ENCODE peak calls at places on chromosomes 6 and 20, in four cellular contexts. One of them, this sample, is unnamed.
A peak's percentile ranks its signal among the peaks of the same experiment; 100 is the strongest.

GRCh38 chr20:59515013-59515905 is 89.1 kb upstream of the PHACTR3 start:
- DNase-seq in keratinocyte: no peak
- DNase-seq in activated CD4-positive, alpha-beta T cell treated with anti-CD3 and anti-CD28 coated beads for 24 hours: no peak
- DNase-seq in fibroblast of lung: peak; percentile 23
- DNase-seq in this sample: no peak

GRCh38 chr6:42987533-42988451 is 3.4 kb downstream of the PPP2R5D start:
- DNase-seq in keratinocyte: no peak
- DNase-seq in activated CD4-positive, alpha-beta T cell treated with anti-CD3 and anti-CD28 coated beads for 24 hours: no peak
- DNase-seq in fibroblast of lung: no peak
- DNase-seq in this sample: no peak

GRCh38 chr6:156765117-156765516 is 12.1 kb upstream of the ARID1B start:
- DNase-seq in keratinocyte: no peak
- DNase-seq in activated CD4-positive, alpha-beta T cell treated with anti-CD3 and anti-CD28 coated beads for 24 hours: no peak
- DNase-seq in fibroblast of lung: no peak
- DNase-seq in this sample: no peak

GRCh38 chr6:166465671-166466087 is 82.9 kb upstream of the MPC1 start:
- DNase-seq in keratinocyte: no peak
- DNase-seq in activated CD4-positive, alpha-beta T cell treated with anti-CD3 and anti-CD28 coated beads for 24 hours: no peak
- DNase-seq in fibroblast of lung: peak; percentile 53
- DNase-seq in this sample: no peak

GRCh38 chr20:5727018-5727515 is 23.1 kb upstream of the SHLD1 start:
- DNase-seq in keratinocyte: no peak
- DNase-seq in activated CD4-positive, alpha-beta T cell treated with anti-CD3 and anti-CD28 coated beads for 24 hours: no peak
- DNase-seq in fibroblast of lung: no peak
- DNase-seq in this sample: no peak

GRCh38 chr6:14001329-14002012 is 76.7 kb downstream of the RNF182 start:
- DNase-seq in keratinocyte: peak; percentile 93
- DNase-seq in activated CD4-positive, alpha-beta T cell treated with anti-CD3 and anti-CD28 coated beads for 24 hours: no peak
- DNase-seq in fibroblast of lung: peak; percentile 100
- DNase-seq in this sample: no peak

GRCh38 chr20:63457737-63458136 is 14.7 kb downstream of the KCNQ2 start:
- DNase-seq in keratinocyte: peak; percentile 32
- DNase-seq in activated CD4-positive, alpha-beta T cell treated with anti-CD3 and anti-CD28 coated beads for 24 hours: no peak
- DNase-seq in fibroblast of lung: peak; percentile 9
- DNase-seq in this sample: no peak

GRCh38 chr6:157096105-157096504 is 227.2 kb downstream of the TMEM242 start:
- DNase-seq in keratinocyte: no peak
- DNase-seq in activated CD4-positive, alpha-beta T cell treated with anti-CD3 and anti-CD28 coated beads for 24 hours: no peak
- DNase-seq in fibroblast of lung: no peak
- DNase-seq in this sample: no peak

GRCh38 chr20:61949714-61950630 is 115.7 kb downstream of the TAF4 start:
- DNase-seq in keratinocyte: no peak
- DNase-seq in activated CD4-positive, alpha-beta T cell treated with anti-CD3 and anti-CD28 coated beads for 24 hours: no peak
- DNase-seq in fibroblast of lung: no peak
- DNase-seq in this sample: no peak

GRCh38 chr6:135576055-135576454 is 78.5 kb upstream of the AHI1 start:
- DNase-seq in keratinocyte: no peak
- DNase-seq in activated CD4-positive, alpha-beta T cell treated with anti-CD3 and anti-CD28 coated beads for 24 hours: no peak
- DNase-seq in fibroblast of lung: peak; percentile 90
- DNase-seq in this sample: no peak

GRCh38 chr20:15542655-15543054 is 1030.6 kb downstream of the KIF16B start:
- DNase-seq in keratinocyte: no peak
- DNase-seq in activated CD4-positive, alpha-beta T cell treated with anti-CD3 and anti-CD28 coated beads for 24 hours: no peak
- DNase-seq in fibroblast of lung: no peak
- DNase-seq in this sample: no peak

GRCh38 chr6:33432546-33432945 is 12.7 kb downstream of the SYNGAP1 start:
- DNase-seq in keratinocyte: no peak
- DNase-seq in activated CD4-positive, alpha-beta T cell treated with anti-CD3 and anti-CD28 coated beads for 24 hours: no peak
- DNase-seq in fibroblast of lung: no peak
- DNase-seq in this sample: no peak

GRCh38 chr6:134052776-134053120 is 324 bp upstream of the SLC2A12 start:
- DNase-seq in keratinocyte: no peak
- DNase-seq in activated CD4-positive, alpha-beta T cell treated with anti-CD3 and anti-CD28 coated beads for 24 hours: no peak
- DNase-seq in fibroblast of lung: no peak
- DNase-seq in this sample: no peak

GRCh38 chr20:42204261-42204660 is 586.1 kb upstream of the CHD6 start:
- DNase-seq in keratinocyte: no peak
- DNase-seq in activated CD4-positive, alpha-beta T cell treated with anti-CD3 and anti-CD28 coated beads for 24 hours: no peak
- DNase-seq in fibroblast of lung: no peak
- DNase-seq in this sample: no peak

GRCh38 chr6:140670013-140670412 is 1295.6 kb upstream of the CITED2 start:
- DNase-seq in keratinocyte: no peak
- DNase-seq in activated CD4-positive, alpha-beta T cell treated with anti-CD3 and anti-CD28 coated beads for 24 hours: no peak
- DNase-seq in fibroblast of lung: peak; percentile 51
- DNase-seq in this sample: no peak

GRCh38 chr6:94501546-94501945 is 1075.8 kb upstream of the MANEA start:
- DNase-seq in keratinocyte: no peak
- DNase-seq in activated CD4-positive, alpha-beta T cell treated with anti-CD3 and anti-CD28 coated beads for 24 hours: no peak
- DNase-seq in fibroblast of lung: peak; percentile 0
- DNase-seq in this sample: no peak

GRCh38 chr6:160348209-160348551 is at the start of gene SLC22A3:
- DNase-seq in keratinocyte: no peak
- DNase-seq in activated CD4-positive, alpha-beta T cell treated with anti-CD3 and anti-CD28 coated beads for 24 hours: no peak
- DNase-seq in fibroblast of lung: no peak
- DNase-seq in this sample: no peak

GRCh38 chr6:53701333-53702073 is 35.9 kb upstream of the KLHL31 start:
- DNase-seq in keratinocyte: no peak
- DNase-seq in activated CD4-positive, alpha-beta T cell treated with anti-CD3 and anti-CD28 coated beads for 24 hours: no peak
- DNase-seq in fibroblast of lung: no peak
- DNase-seq in this sample: no peak

GRCh38 chr20:62267543-62267942 is 29.2 kb downstream of the OSBPL2 start:
- DNase-seq in keratinocyte: peak; percentile 52
- DNase-seq in activated CD4-positive, alpha-beta T cell treated with anti-CD3 and anti-CD28 coated beads for 24 hours: no peak
- DNase-seq in fibroblast of lung: no peak
- DNase-seq in this sample: no peak

GRCh38 chr6:44664716-44665115 is 277.2 kb downstream of the CDC5L start:
- DNase-seq in keratinocyte: no peak
- DNase-seq in activated CD4-positive, alpha-beta T cell treated with anti-CD3 and anti-CD28 coated beads for 24 hours: no peak
- DNase-seq in fibroblast of lung: peak; percentile 82
- DNase-seq in this sample: no peak

GRCh38 chr6:116169880-116170279 is 43.9 kb upstream of the COL10A1 start:
- DNase-seq in keratinocyte: no peak
- DNase-seq in activated CD4-positive, alpha-beta T cell treated with anti-CD3 and anti-CD28 coated beads for 24 hours: no peak
- DNase-seq in fibroblast of lung: no peak
- DNase-seq in this sample: no peak

GRCh38 chr6:12103158-12103557 is 91.0 kb downstream of the HIVEP1 start:
- DNase-seq in keratinocyte: no peak
- DNase-seq in activated CD4-positive, alpha-beta T cell treated with anti-CD3 and anti-CD28 coated beads for 24 hours: no peak
- DNase-seq in fibroblast of lung: no peak
- DNase-seq in this sample: no peak

GRCh38 chr6:34093206-34093605 is 52.7 kb downstream of the GRM4 start:
- DNase-seq in keratinocyte: no peak
- DNase-seq in activated CD4-positive, alpha-beta T cell treated with anti-CD3 and anti-CD28 coated beads for 24 hours: no peak
- DNase-seq in fibroblast of lung: no peak
- DNase-seq in this sample: no peak

GRCh38 chr6:166333172-166333995 is 9.0 kb downstream of the SFT2D1 start:
- DNase-seq in keratinocyte: no peak
- DNase-seq in activated CD4-positive, alpha-beta T cell treated with anti-CD3 and anti-CD28 coated beads for 24 hours: no peak
- DNase-seq in fibroblast of lung: no peak
- DNase-seq in this sample: no peak

GRCh38 chr6:6225885-6226284 is 94.6 kb downstream of the F13A1 start:
- DNase-seq in keratinocyte: no peak
- DNase-seq in activated CD4-positive, alpha-beta T cell treated with anti-CD3 and anti-CD28 coated beads for 24 hours: no peak
- DNase-seq in fibroblast of lung: no peak
- DNase-seq in this sample: no peak

GRCh38 chr20:51562334-51563140 is 20.0 kb upstream of the NFATC2 start:
- DNase-seq in keratinocyte: no peak
- DNase-seq in activated CD4-positive, alpha-beta T cell treated with anti-CD3 and anti-CD28 coated beads for 24 hours: no peak
- DNase-seq in fibroblast of lung: peak; percentile 96
- DNase-seq in this sample: no peak

GRCh38 chr20:48197034-48197433 is 411.8 kb upstream of the SULF2 start:
- DNase-seq in keratinocyte: no peak
- DNase-seq in activated CD4-positive, alpha-beta T cell treated with anti-CD3 and anti-CD28 coated beads for 24 hours: no peak
- DNase-seq in fibroblast of lung: no peak
- DNase-seq in this sample: no peak

GRCh38 chr6:151067684-151068596 is 171.8 kb upstream of the AKAP12 start:
- DNase-seq in keratinocyte: no peak
- DNase-seq in activated CD4-positive, alpha-beta T cell treated with anti-CD3 and anti-CD28 coated beads for 24 hours: no peak
- DNase-seq in fibroblast of lung: peak; percentile 99
- DNase-seq in this sample: no peak

GRCh38 chr20:38649275-38649891 is 47.8 kb downstream of the ARHGAP40 start:
- DNase-seq in keratinocyte: no peak
- DNase-seq in activated CD4-positive, alpha-beta T cell treated with anti-CD3 and anti-CD28 coated beads for 24 hours: no peak
- DNase-seq in fibroblast of lung: peak; percentile 11
- DNase-seq in this sample: no peak

GRCh38 chr6:149064026-149065017 is 253.2 kb upstream of the TAB2 start:
- DNase-seq in keratinocyte: no peak
- DNase-seq in activated CD4-positive, alpha-beta T cell treated with anti-CD3 and anti-CD28 coated beads for 24 hours: no peak
- DNase-seq in fibroblast of lung: peak; percentile 51
- DNase-seq in this sample: no peak

GRCh38 chr6:11366934-11367637 is 134.6 kb upstream of the NEDD9 start:
- DNase-seq in keratinocyte: no peak
- DNase-seq in activated CD4-positive, alpha-beta T cell treated with anti-CD3 and anti-CD28 coated beads for 24 hours: no peak
- DNase-seq in fibroblast of lung: peak; percentile 71
- DNase-seq in this sample: no peak

GRCh38 chr6:27865952-27866369 is 46.2 kb downstream of the OR2B2 start:
- DNase-seq in keratinocyte: no peak
- DNase-seq in activated CD4-positive, alpha-beta T cell treated with anti-CD3 and anti-CD28 coated beads for 24 hours: peak; percentile 3
- DNase-seq in fibroblast of lung: no peak
- DNase-seq in this sample: no peak

GRCh38 chr6:41442800-41443501 is 103.2 kb upstream of the FOXP4 start:
- DNase-seq in keratinocyte: no peak
- DNase-seq in activated CD4-positive, alpha-beta T cell treated with anti-CD3 and anti-CD28 coated beads for 24 hours: no peak
- DNase-seq in fibroblast of lung: peak; percentile 73
- DNase-seq in this sample: no peak

GRCh38 chr6:776394-777041 is 83.6 kb upstream of the EXOC2 start:
- DNase-seq in keratinocyte: no peak
- DNase-seq in activated CD4-positive, alpha-beta T cell treated with anti-CD3 and anti-CD28 coated beads for 24 hours: no peak
- DNase-seq in fibroblast of lung: no peak
- DNase-seq in this sample: no peak

GRCh38 chr6:169793408-169793807 is 42.0 kb downstream of the ERMARD start:
- DNase-seq in keratinocyte: no peak
- DNase-seq in activated CD4-positive, alpha-beta T cell treated with anti-CD3 and anti-CD28 coated beads for 24 hours: no peak
- DNase-seq in fibroblast of lung: no peak
- DNase-seq in this sample: no peak